ENCODE peak calls at places on chromosome 18, in ten cellular contexts. R is HTR-8/SVneo; F is GM04504; Z is sigmoid colon; Q is activated CD8-positive, alpha-beta memory T cell treated with anti-CD3 and anti-CD28 coated beads, Interleukin-2, amount 10 ng/mL, durations not matched to agents 7 days and 5 days; K is NCI-H1092; H is fibroblast of lung; G is stimulated activated CD4-positive, alpha-beta T cell treated with anti-CD3 and anti-CD28 coated beads, Interleukin-12 subunit alpha, Interleukin-12 subunit beta, amount 100 ng/mL, for 48 hours; D is amniotic stem cell; N is myocyte. U is an unnamed sample.

GRCh38 chr18:51149605-51150429 is 47.7 kb downstream of the MEX3C start:
- DNase-seq in N (peak; percentile 55), H (peak; percentile 68), F (peak; percentile 28), G (no peak), Z (no peak), K (no peak), Q (no peak), R (peak; percentile 14), D (no peak), U (no peak)

GRCh38 chr18:6866552-6866951 is 137.0 kb downstream of the ARHGAP28 start:
- DNase-seq in K (no peak), D (no peak), H (no peak), Z (no peak), N (no peak), F (no peak), R (no peak), Q (no peak), G (no peak), U (no peak)

GRCh38 chr18:69839497-69839896 is 108.2 kb downstream of the CD226 start:
- DNase-seq in R (no peak), G (no peak), F (no peak), K (no peak), Z (no peak), N (no peak), D (no peak), Q (no peak), H (no peak), U (no peak)

GRCh38 chr18:42310956-42311355 is 355.9 kb downstream of the PIK3C3 start:
- DNase-seq in R (no peak), Z (no peak), G (no peak), N (no peak), H (peak; percentile 33), F (peak; percentile 28), Q (no peak), K (no peak), D (no peak), U (no peak)

GRCh38 chr18:63238711-63239110 is 80.9 kb downstream of the BCL2 start:
- DNase-seq in Q (no peak), K (no peak), F (no peak), R (no peak), N (peak; percentile 12), H (peak; percentile 5), G (no peak), Z (no peak), D (no peak), U (no peak)

GRCh38 chr18:53319628-53320027 is 904.8 kb downstream of the MBD2 start:
- DNase-seq in K (no peak), R (no peak), Z (no peak), D (no peak), G (no peak), H (no peak), Q (no peak), F (no peak), N (no peak), U (no peak)

GRCh38 chr18:23684515-23685197 is 4.6 kb upstream of the LAMA3 start:
- DNase-seq in R (no peak), G (no peak), Z (no peak), D (peak; percentile 12), Q (no peak), F (no peak), N (no peak), H (peak; percentile 42), K (no peak), U (no peak)

GRCh38 chr18:9898792-9899549 is 13.2 kb downstream of the TXNDC2 start:
- DNase-seq in H (peak; percentile 74), Z (no peak), Q (no peak), D (no peak), F (no peak), N (no peak), K (no peak), R (peak; percentile 72), G (no peak), U (no peak)

GRCh38 chr18:34772887-34773286 is 62.8 kb downstream of the DTNA start:
- DNase-seq in N (peak; percentile 94), H (peak; percentile 64), R (no peak), Q (no peak), G (no peak), K (no peak), Z (no peak), F (no peak), D (no peak), U (no peak)

GRCh38 chr18:51997129-51997528 is 342.9 kb upstream of the DCC start:
- DNase-seq in N (no peak), G (no peak), F (no peak), Q (no peak), H (no peak), D (no peak), K (no peak), R (no peak), Z (no peak), U (no peak)

GRCh38 chr18:74146756-74147155 is 878 bp downstream of the FBXO15 start:
- DNase-seq in D (peak; percentile 5), Q (no peak), H (peak; percentile 14), K (no peak), Z (no peak), R (no peak), F (peak; percentile 46), N (no peak), G (no peak), U (no peak)

GRCh38 chr18:24138884-24139616 is at the start of gene CABYR:
- DNase-seq in G (peak; percentile 67), H (peak; percentile 91), Z (peak; percentile 87), K (peak; percentile 92), R (peak; percentile 64), F (peak; percentile 77), N (peak; percentile 59), Q (peak; percentile 74), D (peak; percentile 43), U (peak; percentile 53)